ENCODE peak calls at places on chromosomes 1 and 21, in nine cellular contexts. One of them, this sample, is unnamed.

GRCh38 chr1:9873992-9874391 is 36.1 kb downstream of the CTNNBIP1 start:
- DNase-seq in amniotic stem cell: no peak
- DNase-seq in fibroblast of the conjunctiva: no peak
- DNase-seq in B cell: no peak
- DNase-seq in heart left ventricle: no peak
- DNase-seq in substantia nigra: no peak
- DNase-seq in H54: no peak
- DNase-seq in activated gamma-delta T cell: no peak
- DNase-seq in activated naive CD4-positive, alpha-beta T cell: no peak
- DNase-seq in this sample: no peak

GRCh38 chr1:33292726-33293340 is 28.1 kb downstream of the A3GALT2 start:
- DNase-seq in amniotic stem cell: no peak
- DNase-seq in fibroblast of the conjunctiva: no peak
- DNase-seq in B cell: no peak
- DNase-seq in heart left ventricle: no peak
- DNase-seq in substantia nigra: no peak
- DNase-seq in H54: no peak
- DNase-seq in activated gamma-delta T cell: no peak
- DNase-seq in activated naive CD4-positive, alpha-beta T cell: no peak
- DNase-seq in this sample: no peak

GRCh38 chr1:66729130-66729922 is 22.9 kb upstream of the DYNLT5 start:
- DNase-seq in amniotic stem cell: no peak
- DNase-seq in fibroblast of the conjunctiva: no peak
- DNase-seq in B cell: no peak
- DNase-seq in heart left ventricle: no peak
- DNase-seq in substantia nigra: no peak
- DNase-seq in H54: no peak
- DNase-seq in activated gamma-delta T cell: no peak
- DNase-seq in activated naive CD4-positive, alpha-beta T cell: no peak
- DNase-seq in this sample: no peak

GRCh38 chr1:113938192-113938591 is 9.1 kb downstream of the HIPK1 start:
- DNase-seq in amniotic stem cell: no peak
- DNase-seq in fibroblast of the conjunctiva: no peak
- DNase-seq in B cell: no peak
- DNase-seq in heart left ventricle: no peak
- DNase-seq in substantia nigra: no peak
- DNase-seq in H54: no peak
- DNase-seq in activated gamma-delta T cell: no peak
- DNase-seq in activated naive CD4-positive, alpha-beta T cell: no peak
- DNase-seq in this sample: no peak

GRCh38 chr21:45957986-45958610 is 23.5 kb upstream of the COL6A1 start:
- DNase-seq in amniotic stem cell: no peak
- DNase-seq in fibroblast of the conjunctiva: peak
- DNase-seq in B cell: no peak
- DNase-seq in heart left ventricle: no peak
- DNase-seq in substantia nigra: no peak
- DNase-seq in H54: no peak
- DNase-seq in activated gamma-delta T cell: no peak
- DNase-seq in activated naive CD4-positive, alpha-beta T cell: no peak
- DNase-seq in this sample: no peak

GRCh38 chr1:11144563-11145256 is 44.4 kb upstream of the ANGPTL7 start:
- DNase-seq in amniotic stem cell: no peak
- DNase-seq in fibroblast of the conjunctiva: no peak
- DNase-seq in B cell: no peak
- DNase-seq in heart left ventricle: no peak
- DNase-seq in substantia nigra: no peak
- DNase-seq in H54: no peak
- DNase-seq in activated gamma-delta T cell: no peak
- DNase-seq in activated naive CD4-positive, alpha-beta T cell: no peak
- DNase-seq in this sample: no peak

GRCh38 chr21:14361958-14362357 is 21.0 kb downstream of the HSPA13 start:
- DNase-seq in amniotic stem cell: no peak
- DNase-seq in fibroblast of the conjunctiva: peak
- DNase-seq in B cell: no peak
- DNase-seq in heart left ventricle: no peak
- DNase-seq in substantia nigra: no peak
- DNase-seq in H54: no peak
- DNase-seq in activated gamma-delta T cell: no peak
- DNase-seq in activated naive CD4-positive, alpha-beta T cell: no peak
- DNase-seq in this sample: no peak

GRCh38 chr1:186828612-186829542 is at the start of gene PLA2G4A:
- DNase-seq in amniotic stem cell: peak
- DNase-seq in fibroblast of the conjunctiva: peak
- DNase-seq in B cell: no peak
- DNase-seq in heart left ventricle: peak
- DNase-seq in substantia nigra: no peak
- DNase-seq in H54: peak
- DNase-seq in activated gamma-delta T cell: no peak
- DNase-seq in activated naive CD4-positive, alpha-beta T cell: no peak
- DNase-seq in this sample: no peak

GRCh38 chr21:38768385-38769071 is 37.2 kb upstream of the ETS2 start:
- DNase-seq in amniotic stem cell: peak
- DNase-seq in fibroblast of the conjunctiva: peak
- DNase-seq in B cell: no peak
- DNase-seq in heart left ventricle: no peak
- DNase-seq in substantia nigra: no peak
- DNase-seq in H54: peak
- DNase-seq in activated gamma-delta T cell: no peak
- DNase-seq in activated naive CD4-positive, alpha-beta T cell: peak
- DNase-seq in this sample: no peak

GRCh38 chr1:172483448-172483847 is 39.6 kb upstream of the PIGC start:
- DNase-seq in amniotic stem cell: no peak
- DNase-seq in fibroblast of the conjunctiva: no peak
- DNase-seq in B cell: no peak
- DNase-seq in heart left ventricle: no peak
- DNase-seq in substantia nigra: no peak
- DNase-seq in H54: no peak
- DNase-seq in activated gamma-delta T cell: no peak
- DNase-seq in activated naive CD4-positive, alpha-beta T cell: no peak
- DNase-seq in this sample: no peak

GRCh38 chr1:31416101-31416736 is 3.2 kb downstream of the SERINC2 start:
- DNase-seq in amniotic stem cell: no peak
- DNase-seq in fibroblast of the conjunctiva: no peak
- DNase-seq in B cell: no peak
- DNase-seq in heart left ventricle: no peak
- DNase-seq in substantia nigra: no peak
- DNase-seq in H54: no peak
- DNase-seq in activated gamma-delta T cell: no peak
- DNase-seq in activated naive CD4-positive, alpha-beta T cell: no peak
- DNase-seq in this sample: no peak